ENCODE peak calls at places on chromosomes 6 and 20, in four cellular contexts. G is H9, F is H1, P is mesendoderm. Q is an unnamed sample.

GRCh38 chr20:58772786-58773185 is 77.9 kb downstream of the GNAS-AS1 start:
- DNase-seq in G (no peak), P (no peak), F (no peak), Q (no peak)

GRCh38 chr6:49915035-49915434 is 48.7 kb upstream of the CRISP1 start:
- DNase-seq in P (peak; percentile 81), G (peak; percentile 44), F (no peak), Q (no peak)

GRCh38 chr6:115131709-115132490 is 789.1 kb upstream of the HS3ST5 start:
- DNase-seq in G (no peak), P (no peak), F (no peak), Q (no peak)

GRCh38 chr6:163940705-163941470 is 526.4 kb downstream of the QKI start:
- DNase-seq in P (peak; percentile 95), F (no peak), G (no peak), Q (no peak)

GRCh38 chr20:362271-363254 is 15.7 kb downstream of the NRSN2 start:
- DNase-seq in G (peak; percentile 50), F (no peak), P (peak; percentile 61), Q (peak; percentile 83)

GRCh38 chr6:143248359-143248758 is 187.7 kb downstream of the AIG1 start:
- DNase-seq in P (no peak), G (no peak), F (no peak), Q (no peak)

GRCh38 chr6:77466055-77467028 is 3.1 kb upstream of the HTR1B start:
- DNase-seq in P (peak; percentile 85), G (peak; percentile 76), F (no peak), Q (peak; percentile 74)

GRCh38 chr6:16570946-16571345 is 190.3 kb downstream of the ATXN1 start:
- DNase-seq in F (no peak), P (no peak), G (no peak), Q (no peak)

GRCh38 chr6:48194596-48195295 is 83.7 kb upstream of the PTCHD4 start:
- DNase-seq in F (no peak), G (no peak), P (no peak), Q (no peak)

GRCh38 chr6:107811591-107812218 is 12.4 kb downstream of the SCML4 start:
- DNase-seq in F (no peak), G (no peak), P (no peak), Q (peak; percentile 21)

GRCh38 chr6:90110971-90111370 is 185.7 kb downstream of the BACH2 start:
- DNase-seq in P (no peak), F (no peak), G (no peak), Q (no peak)

GRCh38 chr20:49395183-49395582 is 87.3 kb downstream of the KCNB1 start:
- DNase-seq in G (no peak), P (no peak), F (no peak), Q (no peak)

GRCh38 chr6:135212020-135212806 is 31.1 kb downstream of the MYB start:
- DNase-seq in P (no peak), F (no peak), G (no peak), Q (peak; percentile 56)

GRCh38 chr20:49599746-49600113 is 31.8 kb upstream of the PTGIS start:
- DNase-seq in G (no peak), P (no peak), F (no peak), Q (no peak)

GRCh38 chr6:33903579-33903978 is 99.8 kb upstream of the MLN start:
- DNase-seq in P (no peak), G (no peak), F (no peak), Q (no peak)

GRCh38 chr20:57809661-57810172 is 99.9 kb upstream of the PMEPA1 start:
- DNase-seq in P (peak; percentile 23), F (no peak), G (no peak), Q (no peak)

GRCh38 chr20:50546729-50547314 is 36.6 kb downstream of the PTPN1 start:
- DNase-seq in F (no peak), P (no peak), G (no peak), Q (no peak)

GRCh38 chr20:3092611-3093379 is 8.3 kb upstream of the AVP start:
- DNase-seq in F (no peak), P (peak; percentile 32), G (peak; percentile 52), Q (no peak)

GRCh38 chr20:34049897-34050695 is 56.4 kb downstream of the RALY start:
- DNase-seq in P (no peak), G (no peak), F (no peak), Q (no peak)

GRCh38 chr6:158457616-158458278 is 102.1 kb upstream of the TMEM181 start:
- DNase-seq in F (no peak), P (no peak), G (no peak), Q (peak; percentile 64)

GRCh38 chr6:27684264-27685211 is 211.6 kb upstream of the ZNF184 start:
- DNase-seq in G (peak; percentile 85), P (peak; percentile 98), F (peak; percentile 70), Q (peak; percentile 76)

GRCh38 chr6:128712898-128713297 is 170.0 kb upstream of the LAMA2 start:
- DNase-seq in G (no peak), P (no peak), F (no peak), Q (no peak)

GRCh38 chr20:5918856-5919633 is 31.3 kb downstream of the TRMT6 start:
- DNase-seq in G (no peak), P (peak; percentile 73), F (no peak), Q (peak; percentile 44)

GRCh38 chr6:3359973-3360726 is 96.7 kb downstream of the SLC22A23 start:
- DNase-seq in P (no peak), F (no peak), G (no peak), Q (no peak)

DNA sequence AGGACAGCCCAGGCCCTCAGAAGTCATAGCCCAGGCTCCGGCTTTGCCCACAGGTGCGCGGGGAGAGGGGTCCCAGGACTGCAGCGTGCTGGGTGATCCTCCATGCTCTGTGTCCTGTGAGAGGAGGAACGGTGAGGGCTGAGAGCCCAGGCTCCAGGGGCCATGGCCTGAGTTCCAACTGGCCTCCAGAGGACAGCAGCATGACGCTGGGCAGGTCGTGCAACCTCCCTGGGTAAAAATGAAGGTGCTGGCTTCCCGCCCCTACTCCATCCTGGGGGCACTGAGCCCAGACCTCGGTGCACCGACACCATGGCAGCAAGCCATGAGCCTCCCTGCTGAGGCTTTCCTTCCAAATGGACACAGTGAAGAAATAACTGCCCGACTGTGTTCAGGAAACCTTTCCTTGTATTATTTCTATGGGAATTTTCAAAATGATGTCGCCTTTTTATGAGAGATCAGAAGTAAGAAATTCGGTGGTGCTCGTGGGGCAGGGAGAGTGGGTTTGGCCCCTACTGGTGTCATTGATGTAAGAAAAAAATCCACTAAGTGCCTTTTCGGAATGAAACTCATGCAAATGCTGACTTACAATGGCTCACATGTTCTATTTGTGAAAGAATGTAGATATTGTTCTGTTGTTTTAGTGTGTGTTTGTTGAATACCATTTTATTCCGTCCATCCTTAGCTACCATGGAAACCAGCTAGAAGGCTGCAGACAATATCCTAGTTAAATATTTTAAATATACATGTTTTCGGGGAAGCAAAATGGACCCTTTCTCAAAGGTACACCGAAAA is 305.2 kb downstream of the TAF4 start:
- DNase-seq in P (no peak), G (no peak), F (no peak), Q (no peak)
- H3K18ac ChIP-seq in P (no peak overlapping the region), G (no peak overlapping the region), F (no peak overlapping the region), Q (no peak overlapping the region)

GRCh38 chr6:44084231-44085014 is 42.8 kb downstream of the MRPL14 start:
- DNase-seq in G (no peak), F (no peak), P (no peak), Q (peak; percentile 75)

GRCh38 chr6:44082872-44083321 is 44.4 kb downstream of the MRPL14 start:
- DNase-seq in F (no peak), G (no peak), P (no peak), Q (no peak)

GRCh38 chr6:44086931-44087574 is 40.2 kb downstream of the MRPL14 start:
- DNase-seq in G (no peak), P (no peak), F (no peak), Q (no peak)

GRCh38 chr6:44087623-44088022 is 39.6 kb downstream of the MRPL14 start:
- DNase-seq in P (no peak), F (no peak), G (no peak), Q (no peak)

GRCh38 chr6:44085219-44085618 is 42.0 kb downstream of the MRPL14 start:
- DNase-seq in P (no peak), F (no peak), G (no peak), Q (no peak)
- H4K5ac ChIP-seq in P (no peak overlapping the region), F (no peak overlapping the region), G (no peak overlapping the region), Q (no peak overlapping the region)

GRCh38 chr6:148873154-148873553 is 126.3 kb downstream of the UST start:
- DNase-seq in F (no peak), G (no peak), P (no peak), Q (no peak)
- H3K18ac ChIP-seq in F (no peak overlapping the region), G (no peak overlapping the region), P (no peak overlapping the region), Q (no peak overlapping the region)

GRCh38 chr6:15290067-15290641 is 44.3 kb downstream of the JARID2 start:
- DNase-seq in F (no peak), P (no peak), G (no peak), Q (no peak)

GRCh38 chr6:15290962-15291704 is 45.3 kb downstream of the JARID2 start:
- DNase-seq in G (no peak), F (no peak), P (no peak), Q (no peak)

GRCh38 chr6:15296249-15296648 is 50.4 kb downstream of the JARID2 start:
- DNase-seq in P (no peak), F (no peak), G (no peak), Q (no peak)

GRCh38 chr6:15293674-15294073 is 47.8 kb downstream of the JARID2 start:
- DNase-seq in G (no peak), P (no peak), F (no peak), Q (no peak)

GRCh38 chr6:15292721-15293302 is 46.9 kb downstream of the JARID2 start:
- DNase-seq in F (no peak), P (no peak), G (no peak), Q (no peak)
- H4K5ac ChIP-seq in F (no peak overlapping the region), P (no peak overlapping the region), G (no peak overlapping the region), Q (no peak overlapping the region)

GRCh38 chr6:13614926-13615801 is at the start of gene NOL7:
- DNase-seq in P (peak; percentile 98), F (peak; percentile 95), G (peak; percentile 96), Q (peak; percentile 99)
- H3K18ac ChIP-seq in P (peak within 1 kb of the TSS; percentile 73), F (peak within 1 kb of the TSS; percentile 95), G (peak within 1 kb of the TSS; percentile 85), Q (peak within 1 kb of the TSS; percentile 15)

DNA sequence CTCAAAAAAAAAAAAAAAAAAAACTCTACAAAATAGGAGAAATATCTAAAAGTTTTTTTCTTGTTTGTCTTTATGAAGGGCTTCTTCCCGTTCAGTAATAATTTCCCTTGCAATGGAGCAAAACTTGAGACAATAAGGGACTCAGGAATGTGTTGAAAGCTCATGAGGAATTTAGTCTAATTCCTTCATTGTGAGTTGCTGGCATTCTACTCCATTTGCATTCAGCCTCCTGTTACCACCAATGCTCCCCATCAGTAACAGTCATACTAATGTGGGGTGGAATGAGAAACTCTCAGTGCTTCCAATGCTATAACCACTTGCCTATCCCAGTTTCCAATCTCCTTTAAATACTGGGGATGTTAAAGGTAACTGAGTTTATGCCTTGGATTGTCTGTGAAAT is 576.7 kb upstream of the AGPAT4 start:
- DNase-seq in P (peak; percentile 71), G (no peak), F (no peak), Q (no peak)
- H4K5ac ChIP-seq in P (no peak overlapping the region), G (no peak overlapping the region), F (no peak overlapping the region), Q (no peak overlapping the region)

GRCh38 chr6:111566222-111566717 is 39.4 kb downstream of the TRAF3IP2 start:
- DNase-seq in G (no peak), F (no peak), P (no peak), Q (peak; percentile 44)
- H3K18ac ChIP-seq in G (no peak overlapping the region), F (peak overlapping the region; percentile 25), P (no peak overlapping the region), Q (peak overlapping the region; percentile 84)